ENCODE peak calls at places on chromosomes 11 and 22, in ten cellular contexts. Q is DMS153; P is memory B cell; Y is CD4-positive, CD25-positive, alpha-beta regulatory T cell; G is MM.1S; F is SHP77; R is endodermal cell; D is NCI-H2081 treated with DMSO at 0.1 percent for 48 hours; U is AG08396; A is NCI-H524. T is an unnamed sample.

GRCh38 chr11:2656859-2657258 is 42.9 kb downstream of the KCNQ1OT1 start:
- DNase-seq in G (no peak), D (no peak), R (no peak), P (no peak), A (no peak), F (no peak), U (peak; percentile 1), Q (no peak), Y (no peak), T (no peak)

GRCh38 chr22:17137226-17137625 is 16.1 kb upstream of the TMEM121B start:
- DNase-seq in Y (no peak), A (no peak), Q (no peak), G (no peak), P (no peak), R (no peak), F (no peak), D (no peak), U (no peak), T (no peak)

GRCh38 chr11:113885897-113886296 is 10.5 kb upstream of the USP28 start:
- DNase-seq in R (peak; percentile 47), G (no peak), P (no peak), A (no peak), Q (no peak), U (no peak), F (no peak), D (no peak), Y (no peak), T (no peak)

GRCh38 chr22:37569921-37570660 is 9.8 kb downstream of the LGALS2 start:
- DNase-seq in F (no peak), D (no peak), G (no peak), P (no peak), Y (no peak), A (no peak), R (no peak), Q (no peak), U (no peak), T (no peak)

GRCh38 chr11:115607621-115608191 is 103.5 kb upstream of the CADM1 start:
- DNase-seq in P (no peak), U (no peak), F (no peak), Y (no peak), R (no peak), D (no peak), A (peak; percentile 58), G (no peak), Q (no peak), T (peak; percentile 27)

GRCh38 chr11:128205796-128206195 is 381.6 kb downstream of the ETS1 start:
- DNase-seq in Q (no peak), G (no peak), D (no peak), Y (no peak), F (no peak), U (no peak), A (no peak), P (no peak), R (no peak), T (no peak)

GRCh38 chr11:65298655-65299179 is 15.9 kb upstream of the CDC42EP2 start:
- DNase-seq in Q (no peak), R (no peak), D (no peak), Y (no peak), G (no peak), U (peak; percentile 53), A (no peak), P (no peak), F (no peak), T (peak; percentile 81)

GRCh38 chr11:66157182-66157864 is 87.3 kb downstream of the PACS1 start:
- DNase-seq in Q (no peak), P (no peak), D (no peak), U (no peak), G (peak; percentile 21), Y (no peak), A (no peak), R (no peak), F (no peak), T (no peak)

GRCh38 chr11:19952101-19952605 is 208.1 kb downstream of the DBX1 start:
- DNase-seq in D (no peak), G (no peak), F (no peak), A (no peak), Y (no peak), R (no peak), Q (no peak), P (no peak), U (no peak), T (no peak)

GRCh38 chr11:69954756-69955155 is 123.4 kb upstream of the ANO1 start:
- DNase-seq in G (no peak), U (no peak), R (no peak), Q (no peak), Y (no peak), A (no peak), F (no peak), P (no peak), D (no peak), T (no peak)

GRCh38 chr11:72239849-72240460 is 4.0 kb downstream of the PHOX2A start:
- DNase-seq in F (no peak), G (no peak), R (peak; percentile 74), P (no peak), Q (no peak), D (no peak), A (no peak), U (peak; percentile 81), Y (no peak), T (peak; percentile 52)

GRCh38 chr11:64304032-64304315 is 1.4 kb upstream of the ESRRA start:
- DNase-seq in Y (no peak), A (no peak), G (no peak), P (no peak), U (no peak), R (no peak), D (no peak), Q (no peak), F (no peak), T (no peak)

GRCh38 chr22:44693145-44693544 is 8.9 kb upstream of the PRR5 start:
- DNase-seq in Y (no peak), A (no peak), P (no peak), G (no peak), U (no peak), D (no peak), Q (no peak), F (no peak), R (no peak), T (no peak)

GRCh38 chr22:31625661-31626426 is 36.2 kb downstream of the PISD start:
- DNase-seq in U (no peak), Q (no peak), D (no peak), R (peak; percentile 92), A (no peak), F (no peak), Y (no peak), P (no peak), G (no peak), T (peak; percentile 33)

GRCh38 chr22:25148149-25148691 is 51.4 kb upstream of the CRYBB3 start:
- DNase-seq in Y (no peak), F (no peak), G (no peak), Q (no peak), A (no peak), R (peak; percentile 68), D (no peak), P (no peak), U (no peak), T (no peak)

GRCh38 chr11:42840176-42840829 is 471.5 kb upstream of the API5 start:
- DNase-seq in R (no peak), P (no peak), D (no peak), G (no peak), U (no peak), A (no peak), Y (no peak), F (no peak), Q (no peak), T (no peak)

GRCh38 chr11:42524534-42525227 is 787.1 kb upstream of the API5 start:
- DNase-seq in R (peak; percentile 93), U (no peak), P (no peak), A (peak; percentile 1), G (peak; percentile 84), D (no peak), F (peak; percentile 43), Q (peak; percentile 63), Y (no peak), T (peak; percentile 48)

GRCh38 chr22:18126606-18127005 is 16.0 kb downstream of the TUBA8 start:
- DNase-seq in R (no peak), P (no peak), A (no peak), F (no peak), G (no peak), U (no peak), Q (no peak), D (no peak), Y (no peak), T (no peak)

GRCh38 chr22:39212721-39213376 is 31.9 kb downstream of the PDGFB start:
- DNase-seq in Y (no peak), F (no peak), Q (no peak), U (peak; percentile 21), A (no peak), G (no peak), D (no peak), P (no peak), R (peak; percentile 82), T (no peak)

GRCh38 chr11:118398797-118399564 is 2.4 kb upstream of the ATP5MG start:
- DNase-seq in Y (peak; percentile 64), A (no peak), D (no peak), Q (peak; percentile 43), R (no peak), F (no peak), G (peak; percentile 83), U (no peak), P (peak; percentile 32), T (no peak)

GRCh38 chr22:28016781-28017557 is 97.9 kb upstream of the PITPNB start:
- DNase-seq in U (no peak), R (no peak), A (no peak), Q (no peak), P (no peak), Y (no peak), F (no peak), D (no peak), G (no peak), T (no peak)

GRCh38 chr11:92383430-92383829 is 158.8 kb downstream of the FAT3 start:
- DNase-seq in D (no peak), Q (no peak), R (no peak), G (no peak), A (no peak), F (no peak), Y (no peak), P (no peak), U (peak; percentile 6), T (peak; percentile 54)

GRCh38 chr11:30585067-30585891 is 874 bp downstream of the MPPED2 start:
- DNase-seq in G (peak; percentile 42), U (peak; percentile 17), R (peak; percentile 81), Q (no peak), F (no peak), D (no peak), A (no peak), Y (no peak), P (no peak), T (peak; percentile 19)

GRCh38 chr11:64299847-64300648 is at the start of gene CATSPERZ:
- DNase-seq in D (no peak), G (peak; percentile 1), Q (no peak), Y (no peak), R (peak; percentile 74), A (no peak), U (no peak), P (no peak), F (no peak), T (no peak)

GRCh38 chr11:84607975-84608787 is 1019.0 kb downstream of the DLG2 start:
- DNase-seq in Y (no peak), G (no peak), R (no peak), A (no peak), P (no peak), F (no peak), D (no peak), Q (no peak), U (no peak), T (no peak)